ENCODE peak calls at places on chromosomes 12 and 14, in seven cellular contexts. O is heart right ventricle; Q is A549; B is naive thymus-derived CD4-positive, alpha-beta T cell; G is astrocyte; X is RWPE1; Y is AG04450. Z is an unnamed sample.

GRCh38 chr12:15155271-15155670 is 65.9 kb downstream of the RERG start:
- DNase-seq in O (no peak), Q (no peak), B (no peak), G (no peak), X (peak; percentile 12), Y (no peak), Z (no peak)

GRCh38 chr12:122079038-122079531 is 529 bp downstream of the MLXIP start:
- DNase-seq in O (no peak), Q (peak; percentile 48), B (no peak), G (no peak), X (no peak), Y (no peak), Z (peak; percentile 66)

GRCh38 chr12:132827763-132828703 is 636 bp downstream of the GOLGA3 start:
- DNase-seq in O (peak; percentile 14), Q (peak; percentile 65), B (no peak), G (peak; percentile 81), X (peak; percentile 46), Y (peak; percentile 30), Z (no peak)

GRCh38 chr14:75456069-75457023 is 28.5 kb downstream of the JDP2 start:
- DNase-seq in O (no peak), Q (no peak), B (no peak), G (no peak), X (no peak), Y (no peak), Z (no peak)

GRCh38 chr12:131116437-131117117 is 162.9 kb downstream of the ADGRD1 start:
- DNase-seq in O (no peak), Q (peak; percentile 36), B (no peak), G (no peak), X (no peak), Y (no peak), Z (no peak)

GRCh38 chr14:68682166-68683103 is 110.4 kb downstream of the ZFP36L1 start:
- DNase-seq in O (peak; percentile 80), Q (peak; percentile 79), B (peak; percentile 20), G (peak; percentile 95), X (peak; percentile 79), Y (peak; percentile 81), Z (peak; percentile 47)

GRCh38 chr12:118874698-118875548 is 106.4 kb upstream of the SRRM4 start:
- DNase-seq in O (no peak), Q (no peak), B (no peak), G (no peak), X (no peak), Y (no peak), Z (no peak)

GRCh38 chr12:104823985-104824441 is 134.1 kb downstream of the SLC41A2 start:
- DNase-seq in O (no peak), Q (peak; percentile 20), B (no peak), G (no peak), X (no peak), Y (no peak), Z (no peak)

GRCh38 chr12:48197967-48198618 is 5.0 kb downstream of the OR10AD1 start:
- DNase-seq in O (peak; percentile 98), Q (peak; percentile 98), B (peak; percentile 86), G (peak; percentile 91), X (peak; percentile 94), Y (peak; percentile 65), Z (peak; percentile 91)

GRCh38 chr12:77382096-77382742 is 316.9 kb upstream of the E2F7 start:
- DNase-seq in O (no peak), Q (no peak), B (no peak), G (no peak), X (no peak), Y (no peak), Z (no peak)

GRCh38 chr12:10612954-10613333 is 465 bp downstream of the MAGOHB start:
- DNase-seq in O (no peak), Q (no peak), B (no peak), G (no peak), X (no peak), Y (no peak), Z (no peak)

GRCh38 chr12:107929436-107929835 is 154.9 kb downstream of the ASCL4 start:
- DNase-seq in O (no peak), Q (peak; percentile 80), B (no peak), G (peak; percentile 22), X (peak; percentile 34), Y (no peak), Z (no peak)

GRCh38 chr12:70628701-70629480 is 8.3 kb downstream of the PTPRB start:
- DNase-seq in O (no peak), Q (no peak), B (no peak), G (no peak), X (no peak), Y (no peak), Z (no peak)

GRCh38 chr14:51554953-51555352 is 96.8 kb upstream of the FRMD6 start:
- DNase-seq in O (no peak), Q (peak; percentile 45), B (no peak), G (no peak), X (no peak), Y (no peak), Z (no peak)

GRCh38 chr14:25308244-25308643 is 258.3 kb upstream of the STXBP6 start:
- DNase-seq in O (no peak), Q (peak; percentile 0), B (no peak), G (no peak), X (no peak), Y (no peak), Z (no peak)

GRCh38 chr12:252634-253033 is 10.0 kb downstream of the SLC6A13 start:
- DNase-seq in O (no peak), Q (no peak), B (no peak), G (no peak), X (no peak), Y (no peak), Z (no peak)

GRCh38 chr12:618626-619025 is 44.6 kb downstream of the NINJ2 start:
- DNase-seq in O (no peak), Q (no peak), B (no peak), G (no peak), X (no peak), Y (no peak), Z (no peak)

GRCh38 chr12:22115711-22116110 is 69.7 kb downstream of the CMAS start:
- DNase-seq in O (no peak), Q (no peak), B (no peak), G (no peak), X (no peak), Y (no peak), Z (no peak)

GRCh38 chr12:22118206-22118605 is 72.2 kb downstream of the CMAS start:
- DNase-seq in O (no peak), Q (no peak), B (no peak), G (no peak), X (no peak), Y (no peak), Z (no peak)

GRCh38 chr12:22116376-22116775 is 70.4 kb downstream of the CMAS start:
- DNase-seq in O (no peak), Q (no peak), B (no peak), G (no peak), X (no peak), Y (no peak), Z (no peak)

GRCh38 chr12:22121224-22121623 is 75.2 kb downstream of the CMAS start:
- DNase-seq in O (no peak), Q (peak; percentile 20), B (peak; percentile 7), G (no peak), X (no peak), Y (no peak), Z (peak; percentile 28)

DNA sequence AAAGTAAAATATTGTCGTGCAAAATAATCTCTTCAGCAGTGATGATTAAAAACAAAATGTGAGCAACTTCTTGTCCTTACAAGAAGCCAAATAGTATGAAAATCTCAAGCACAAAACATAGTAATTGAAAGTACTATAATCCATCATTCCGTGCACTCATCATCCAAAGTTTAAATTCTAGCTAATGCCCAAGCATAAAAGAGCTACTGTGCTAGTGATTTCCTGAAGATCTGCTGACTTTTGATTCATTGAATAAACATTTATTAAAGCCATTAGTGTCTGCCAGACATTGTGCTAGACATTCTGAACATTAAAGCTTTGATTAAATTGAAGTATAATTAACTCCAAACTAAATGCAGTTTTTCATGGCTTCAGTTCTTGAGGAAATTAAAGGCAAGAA is 71.5 kb downstream of the CMAS start:
- DNase-seq in O (no peak), Q (no peak), B (no peak), G (no peak), X (no peak), Y (no peak), Z (no peak)
- H3K27ac ChIP-seq in O (no peak overlapping the region), Q (no peak overlapping the region), B (no peak overlapping the region), G (no peak overlapping the region), X (no peak overlapping the region), Y (no peak overlapping the region), Z (no peak overlapping the region)

GRCh38 chr14:50451854-50452253 is 55.2 kb upstream of the CDKL1 start:
- DNase-seq in O (no peak), Q (no peak), B (no peak), G (no peak), X (no peak), Y (no peak), Z (no peak)
- H3K27ac ChIP-seq in O (no peak overlapping the region), Q (no peak overlapping the region), B (no peak overlapping the region), G (peak overlapping the region; percentile 83), X (no peak overlapping the region), Y (no peak overlapping the region), Z (no peak overlapping the region)

DNA sequence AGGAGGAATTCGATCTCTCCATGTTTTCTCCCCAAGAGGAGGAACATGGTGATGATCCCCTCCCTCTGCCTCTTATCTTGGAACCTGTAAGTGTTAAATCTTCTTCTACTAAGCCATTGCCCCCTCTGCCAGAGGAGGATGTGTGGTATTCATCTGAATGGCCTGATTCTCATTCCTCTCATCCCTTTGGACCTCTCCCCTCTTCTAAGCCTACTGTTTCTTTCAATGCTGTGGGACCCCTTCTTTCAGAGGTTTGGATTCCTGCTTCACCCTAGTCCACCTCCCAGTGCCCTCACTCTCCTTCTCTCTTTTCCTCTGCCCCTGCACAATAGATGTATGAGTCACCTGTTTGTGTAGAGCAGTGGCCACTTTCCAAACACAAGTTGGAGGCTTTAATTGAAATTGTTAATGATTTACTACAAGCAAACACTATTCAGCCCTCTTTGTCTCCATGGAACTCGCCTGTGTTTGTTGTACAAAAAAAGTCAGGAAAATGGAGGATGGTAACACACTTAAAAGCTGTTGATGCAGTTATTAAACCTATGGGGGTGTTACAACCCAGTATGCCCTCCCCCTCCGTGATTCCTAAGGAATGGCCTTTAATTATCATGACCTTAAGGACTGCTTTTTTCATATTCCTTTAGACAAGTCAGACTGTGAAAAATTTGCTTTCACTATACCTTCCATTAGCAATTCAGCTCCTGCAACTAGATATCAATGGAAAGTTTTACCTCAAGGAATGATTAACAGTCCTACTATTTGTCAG is 192.1 kb upstream of the ALG10B start:
- DNase-seq in O (no peak), Q (peak; percentile 88), B (no peak), G (no peak), X (no peak), Y (no peak), Z (no peak)
- H3K27ac ChIP-seq in O (no peak overlapping the region), Q (peak overlapping the region; percentile 85), B (no peak overlapping the region), G (no peak overlapping the region), X (no peak overlapping the region), Y (no peak overlapping the region), Z (no peak overlapping the region)

DNA sequence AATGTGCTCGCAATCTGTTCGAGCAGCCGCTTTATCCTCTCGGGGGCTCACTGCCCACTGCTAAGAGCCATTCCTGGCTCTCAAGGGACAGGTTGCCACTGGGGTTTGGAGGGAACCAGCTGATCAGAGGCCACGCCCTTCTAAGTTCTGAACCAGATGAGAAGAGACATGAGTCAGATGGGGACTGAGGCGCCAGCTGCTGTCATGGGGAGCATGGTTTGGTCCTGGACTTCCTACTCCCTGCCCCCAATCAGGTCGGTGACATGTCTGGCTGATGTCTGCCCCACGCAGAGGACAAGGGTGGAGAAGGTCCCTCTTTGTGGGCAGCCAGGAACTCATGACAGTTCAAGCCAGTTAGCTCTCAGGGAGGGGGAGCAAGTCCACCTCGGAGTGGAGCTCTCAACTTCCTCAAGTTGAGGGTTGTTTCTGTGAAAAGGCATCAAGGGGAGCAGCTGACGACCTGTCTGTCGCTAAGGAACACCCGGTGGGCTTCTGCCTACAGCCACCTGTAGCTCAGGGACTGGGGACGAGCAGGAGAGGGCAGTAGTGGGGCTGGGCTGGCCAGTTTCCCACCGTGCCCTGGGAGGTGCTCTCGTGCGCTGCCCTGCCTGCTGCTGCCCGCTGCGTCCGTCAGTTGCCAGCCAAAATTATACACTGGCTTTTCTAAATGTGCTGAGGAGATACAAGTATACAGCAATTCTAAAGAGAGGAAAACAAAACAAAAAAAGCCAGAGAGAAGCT is 20.4 kb downstream of the PSMC1 start:
- DNase-seq in O (no peak), Q (no peak), B (no peak), G (no peak), X (no peak), Y (no peak), Z (no peak)
- H3K27ac ChIP-seq in O (no peak overlapping the region), Q (no peak overlapping the region), B (no peak overlapping the region), G (peak overlapping the region; percentile 94), X (peak overlapping the region; percentile 19), Y (no peak overlapping the region), Z (no peak overlapping the region)